ENCODE peak calls at places on chromosome 1, in five cellular contexts. N is H9, O is H1, J is mesenchymal stem cell, S is trophoblast cell. G is an unnamed sample.

GRCh38 chr1:155893389-155894142 is 17.6 kb downstream of the RIT1 start:
- DNase-seq in N (no peak), O (no peak), J (peak; percentile 91), S (peak; percentile 34), G (no peak)

GRCh38 chr1:88890790-88891317 is 513 bp downstream of the GTF2B start:
- DNase-seq in N (peak; percentile 38), O (no peak), J (peak; percentile 72), S (no peak), G (peak; percentile 17)

GRCh38 chr1:222288056-222288455 is 259.8 kb downstream of the HHIPL2 start:
- DNase-seq in N (no peak), O (no peak), J (peak; percentile 75), S (no peak), G (no peak)

GRCh38 chr1:96370752-96371151 is 350.8 kb upstream of the PTBP2 start:
- DNase-seq in N (no peak), O (no peak), J (peak; percentile 91), S (no peak), G (no peak)

GRCh38 chr1:95233321-95233736 is 681 bp upstream of the RWDD3 start:
- DNase-seq in N (no peak), O (no peak), J (peak; percentile 47), S (no peak), G (peak; percentile 23)

GRCh38 chr1:26472330-26472900 is at the start of gene HMGN2:
- DNase-seq in N (peak; percentile 88), O (peak; percentile 78), J (peak; percentile 86), S (peak; percentile 37), G (peak; percentile 87)

GRCh38 chr1:55081188-55081904 is 42.0 kb downstream of the PCSK9 start:
- DNase-seq in N (no peak), O (no peak), J (peak; percentile 78), S (no peak), G (no peak)

GRCh38 chr1:3465935-3466321 is 11.5 kb downstream of the ARHGEF16 start:
- DNase-seq in N (no peak), O (no peak), J (no peak), S (no peak), G (no peak)

GRCh38 chr1:230189276-230190183 is 122.5 kb downstream of the GALNT2 start:
- DNase-seq in N (no peak), O (no peak), J (no peak), S (no peak), G (no peak)

GRCh38 chr1:241356187-241356518 is 852 bp downstream of the RGS7 start:
- DNase-seq in N (no peak), O (no peak), J (peak; percentile 1), S (no peak), G (no peak)

GRCh38 chr1:1470626-1471388 is 758 bp upstream of the ATAD3B start:
- DNase-seq in N (no peak), O (no peak), J (peak; percentile 10), S (peak; percentile 19), G (no peak)

DNA sequence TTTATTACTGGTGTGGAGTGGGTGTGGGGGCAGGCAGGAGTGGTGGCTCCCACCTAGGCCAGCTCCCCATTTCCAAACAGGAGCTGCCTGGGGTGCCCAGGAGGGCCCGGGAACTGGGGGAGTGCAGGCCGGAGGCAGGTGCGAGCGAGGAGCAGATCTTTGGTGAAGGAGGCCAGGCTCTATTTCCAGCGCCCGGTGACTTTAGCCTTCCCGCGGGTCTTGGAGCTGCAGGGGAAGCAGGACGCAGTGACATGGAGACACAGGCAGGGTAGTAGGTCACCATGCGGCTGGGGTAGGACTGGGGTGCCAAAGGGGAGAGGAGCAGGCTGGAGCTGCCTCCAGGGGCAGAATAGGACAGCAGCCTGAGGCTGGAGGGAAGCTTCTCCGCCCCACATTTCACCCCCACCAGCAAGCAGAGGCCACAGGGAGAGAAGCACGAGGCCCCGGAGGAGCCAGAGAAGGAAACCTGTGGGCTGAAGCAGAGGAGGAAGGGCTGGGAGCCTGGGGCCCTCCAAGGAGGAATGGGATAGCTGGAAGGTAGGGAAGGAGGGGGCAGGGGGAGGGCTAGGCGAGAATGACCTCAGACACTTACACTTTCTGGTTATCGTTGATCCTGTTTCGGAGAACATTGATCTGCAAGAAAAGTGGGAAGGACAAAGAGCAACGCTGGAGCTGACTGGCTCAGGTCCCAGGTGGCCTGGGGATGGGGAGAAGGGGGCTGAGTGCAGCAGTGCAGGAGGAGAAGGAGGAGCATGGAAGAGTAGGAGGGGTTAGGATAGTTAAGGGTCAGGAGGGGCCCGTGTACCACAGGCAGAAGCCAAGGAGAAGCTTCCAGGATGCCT is 18.2 kb downstream of the TNNT2 start:
- DNase-seq in N (no peak), O (no peak), J (no peak), S (no peak), G (no peak)
- H3K4ac ChIP-seq in N (no peak overlapping the region), O (no peak overlapping the region), J (no peak overlapping the region), S (no peak overlapping the region), G (peak overlapping the region; percentile 98)

DNA sequence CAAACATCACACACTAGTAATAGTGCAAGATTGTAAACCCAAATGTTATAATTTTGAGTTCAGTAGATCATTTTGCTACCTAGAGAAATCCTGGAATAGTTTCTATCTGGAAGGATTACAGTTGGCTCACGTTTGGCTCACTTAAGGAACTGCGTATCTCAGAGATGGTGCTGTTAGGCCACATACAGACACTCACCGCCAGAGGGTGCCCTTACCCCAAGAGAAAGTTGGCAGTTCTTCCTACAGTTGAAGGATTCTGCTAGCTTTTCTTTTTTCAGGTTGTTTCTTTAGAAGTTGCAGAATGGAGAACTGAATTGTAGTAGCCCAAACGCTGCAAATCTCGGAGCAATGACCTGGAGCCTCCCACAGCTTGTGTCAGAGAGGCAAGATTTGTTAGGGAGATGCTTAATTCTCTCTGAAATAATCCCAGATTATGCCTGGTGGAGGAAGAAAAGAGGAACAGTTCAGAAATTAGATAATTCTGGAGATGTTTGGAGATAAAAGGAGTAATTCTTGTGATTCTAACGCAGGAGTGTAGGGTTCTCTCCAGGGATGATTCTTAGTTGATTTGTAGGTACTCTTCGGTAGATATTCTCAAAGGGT is 87.9 kb upstream of the PAPPA2 start:
- DNase-seq in N (peak; percentile 79), O (peak; percentile 58), J (peak; percentile 64), S (peak; percentile 85), G (peak; percentile 77)
- H2BK12ac ChIP-seq in N (no peak overlapping the region), O (no peak overlapping the region), J (no peak overlapping the region), S (no peak overlapping the region), G (no peak overlapping the region)

DNA sequence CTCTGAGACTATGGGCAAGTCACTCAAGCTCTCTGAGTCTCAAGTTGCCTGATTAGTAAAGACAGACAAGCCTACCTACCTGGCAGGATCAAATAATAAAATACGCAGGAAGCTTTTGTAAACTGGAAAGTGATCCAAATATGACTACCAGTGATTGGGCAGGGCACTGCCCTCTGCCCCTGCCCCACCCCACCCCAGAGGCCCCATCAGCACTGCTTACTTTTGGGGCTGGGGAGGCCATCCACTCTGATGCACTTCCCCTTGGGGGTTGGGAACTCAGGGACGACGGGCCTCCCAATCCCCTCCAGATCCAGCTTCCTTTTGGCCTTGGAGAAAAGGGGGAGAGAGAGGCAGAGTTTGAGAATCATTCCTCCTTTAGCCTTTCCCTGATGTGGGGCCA is 6.9 kb downstream of the E2F2 start:
- DNase-seq in N (no peak), O (no peak), J (no peak), S (no peak), G (no peak)
- H2AK5ac ChIP-seq in N (no peak overlapping the region), O (no peak overlapping the region), J (no peak overlapping the region), S (no peak overlapping the region), G (no peak overlapping the region)

GRCh38 chr1:232557661-232558260 is 72.2 kb downstream of the SIPA1L2 start:
- DNase-seq in N (no peak), O (no peak), J (no peak), S (no peak), G (no peak)
- H3K4ac ChIP-seq in N (no peak overlapping the region), O (no peak overlapping the region), J (no peak overlapping the region), S (no peak overlapping the region), G (no peak overlapping the region)

GRCh38 chr1:46166521-46167462 is 8.1 kb upstream of the TSPAN1 start:
- DNase-seq in N (peak; percentile 50), O (no peak), J (no peak), S (no peak), G (no peak)
- H2BK12ac ChIP-seq in N (no peak overlapping the region), O (peak overlapping the region; percentile 94), J (no peak overlapping the region), S (peak overlapping the region; percentile 11), G (peak overlapping the region; percentile 16)

GRCh38 chr1:77978293-77978968 is 441 bp downstream of the FUBP1 start:
- DNase-seq in N (peak; percentile 78), O (peak; percentile 34), J (peak; percentile 98), S (peak; percentile 95), G (peak; percentile 66)
- H2AK5ac ChIP-seq in N (peak overlapping the region; percentile 86), O (peak overlapping the region; percentile 91), J (peak overlapping the region; percentile 95), S (peak overlapping the region; percentile 38), G (no peak overlapping the region)

GRCh38 chr1:205777994-205778393 is 2.7 kb upstream of the RAB29 start:
- DNase-seq in N (no peak), O (no peak), J (no peak), S (no peak), G (no peak)

GRCh38 chr1:205772607-205773032 is 2.7 kb downstream of the RAB29 start:
- DNase-seq in N (no peak), O (no peak), J (peak; percentile 16), S (no peak), G (no peak)

GRCh38 chr1:205775717-205776056 is 405 bp upstream of the RAB29 start:
- DNase-seq in N (no peak), O (no peak), J (peak; percentile 82), S (peak; percentile 15), G (no peak)

GRCh38 chr1:205775015-205775716 is at the start of gene RAB29:
- DNase-seq in N (peak; percentile 86), O (peak; percentile 38), J (peak; percentile 86), S (peak; percentile 71), G (peak; percentile 70)

GRCh38 chr1:205774277-205775014 is 836 bp downstream of the RAB29 start:
- DNase-seq in N (peak; percentile 73), O (no peak), J (peak; percentile 42), S (no peak), G (no peak)
- H3K4ac ChIP-seq in N (no peak overlapping the region), O (no peak overlapping the region), J (peak overlapping the region; percentile 84), S (no peak overlapping the region), G (no peak overlapping the region)

GRCh38 chr1:228646717-228647522 is 88.4 kb upstream of the RHOU start:
- DNase-seq in N (peak; percentile 56), O (no peak), J (peak; percentile 81), S (peak; percentile 13), G (peak; percentile 27)
- H2BK12ac ChIP-seq in N (no peak overlapping the region), O (peak overlapping the region; percentile 27), J (peak overlapping the region; percentile 33), S (no peak overlapping the region), G (no peak overlapping the region)

GRCh38 chr1:11787251-11787803 is 18.4 kb downstream of the MTHFR start:
- DNase-seq in N (no peak), O (no peak), J (peak; percentile 51), S (peak; percentile 70), G (no peak)
- H2AK5ac ChIP-seq in N (no peak overlapping the region), O (peak overlapping the region; percentile 80), J (peak overlapping the region; percentile 77), S (peak overlapping the region; percentile 32), G (peak overlapping the region; percentile 54)

GRCh38 chr1:12161324-12161661 is 5.5 kb upstream of the TNFRSF1B start:
- DNase-seq in N (no peak), O (no peak), J (no peak), S (no peak), G (no peak)
- H3K4ac ChIP-seq in N (no peak overlapping the region), O (no peak overlapping the region), J (peak overlapping the region; percentile 89), S (no peak overlapping the region), G (no peak overlapping the region)

G was measured in neuronal stem cell.